ENCODE peak calls at places on chromosome 18, in five cellular contexts. One of them, this sample, is unnamed.

GRCh38 chr18:55586841-55587240 is 1.2 kb downstream of the TCF4 start:
- DNase-seq in hippocampal formation: peak
- DNase-seq in stimulated activated CD8-positive, alpha-beta memory T cell treated with anti-CD3 and anti-CD28 coated beads, Interleukin-12 subunit alpha, Interleukin-12 subunit beta, amount 100 ng/mL, for 1 hour: no peak
- DNase-seq in GM13977: peak
- DNase-seq in kidney tubule cell: no peak
- DNase-seq in this sample: no peak

GRCh38 chr18:9914334-9914583 is 443 bp downstream of the VAPA start:
- DNase-seq in stimulated activated CD8-positive, alpha-beta memory T cell treated with anti-CD3 and anti-CD28 coated beads, Interleukin-12 subunit alpha, Interleukin-12 subunit beta, amount 100 ng/mL, for 1 hour: no peak
- DNase-seq in hippocampal formation: no peak
- DNase-seq in kidney tubule cell: no peak
- DNase-seq in GM13977: peak
- DNase-seq in this sample: no peak

GRCh38 chr18:68449292-68449691 is 265.6 kb downstream of the TMX3 start:
- DNase-seq in kidney tubule cell: peak
- DNase-seq in stimulated activated CD8-positive, alpha-beta memory T cell treated with anti-CD3 and anti-CD28 coated beads, Interleukin-12 subunit alpha, Interleukin-12 subunit beta, amount 100 ng/mL, for 1 hour: no peak
- DNase-seq in hippocampal formation: no peak
- DNase-seq in GM13977: no peak
- DNase-seq in this sample: no peak

GRCh38 chr18:58552057-58552461 is 76.8 kb downstream of the ALPK2 start:
- DNase-seq in hippocampal formation: no peak
- DNase-seq in stimulated activated CD8-positive, alpha-beta memory T cell treated with anti-CD3 and anti-CD28 coated beads, Interleukin-12 subunit alpha, Interleukin-12 subunit beta, amount 100 ng/mL, for 1 hour: no peak
- DNase-seq in kidney tubule cell: peak
- DNase-seq in GM13977: peak
- DNase-seq in this sample: peak

GRCh38 chr18:48813833-48814489 is 136.8 kb downstream of the SMAD7 start:
- DNase-seq in stimulated activated CD8-positive, alpha-beta memory T cell treated with anti-CD3 and anti-CD28 coated beads, Interleukin-12 subunit alpha, Interleukin-12 subunit beta, amount 100 ng/mL, for 1 hour: no peak
- DNase-seq in GM13977: no peak
- DNase-seq in hippocampal formation: no peak
- DNase-seq in kidney tubule cell: no peak
- DNase-seq in this sample: no peak

GRCh38 chr18:12862467-12862866 is 21.6 kb downstream of the PTPN2 start:
- DNase-seq in GM13977: no peak
- DNase-seq in stimulated activated CD8-positive, alpha-beta memory T cell treated with anti-CD3 and anti-CD28 coated beads, Interleukin-12 subunit alpha, Interleukin-12 subunit beta, amount 100 ng/mL, for 1 hour: no peak
- DNase-seq in hippocampal formation: no peak
- DNase-seq in kidney tubule cell: peak
- DNase-seq in this sample: peak

GRCh38 chr18:68847219-68847860 is 49.5 kb downstream of the CCDC102B start:
- DNase-seq in stimulated activated CD8-positive, alpha-beta memory T cell treated with anti-CD3 and anti-CD28 coated beads, Interleukin-12 subunit alpha, Interleukin-12 subunit beta, amount 100 ng/mL, for 1 hour: no peak
- DNase-seq in hippocampal formation: peak
- DNase-seq in GM13977: no peak
- DNase-seq in kidney tubule cell: peak
- DNase-seq in this sample: peak

GRCh38 chr18:79487198-79488165 is 91.8 kb downstream of the NFATC1 start:
- DNase-seq in stimulated activated CD8-positive, alpha-beta memory T cell treated with anti-CD3 and anti-CD28 coated beads, Interleukin-12 subunit alpha, Interleukin-12 subunit beta, amount 100 ng/mL, for 1 hour: no peak
- DNase-seq in kidney tubule cell: no peak
- DNase-seq in GM13977: no peak
- DNase-seq in hippocampal formation: no peak
- DNase-seq in this sample: no peak

GRCh38 chr18:30359521-30359920 is 683.0 kb downstream of the DSC3 start:
- DNase-seq in stimulated activated CD8-positive, alpha-beta memory T cell treated with anti-CD3 and anti-CD28 coated beads, Interleukin-12 subunit alpha, Interleukin-12 subunit beta, amount 100 ng/mL, for 1 hour: no peak
- DNase-seq in GM13977: no peak
- DNase-seq in kidney tubule cell: no peak
- DNase-seq in hippocampal formation: no peak
- DNase-seq in this sample: no peak

GRCh38 chr18:68797901-68798300 is at the start of gene CCDC102B:
- DNase-seq in hippocampal formation: no peak
- DNase-seq in GM13977: no peak
- DNase-seq in kidney tubule cell: no peak
- DNase-seq in stimulated activated CD8-positive, alpha-beta memory T cell treated with anti-CD3 and anti-CD28 coated beads, Interleukin-12 subunit alpha, Interleukin-12 subunit beta, amount 100 ng/mL, for 1 hour: no peak
- DNase-seq in this sample: no peak

GRCh38 chr18:34857310-34857709 is 147.2 kb downstream of the DTNA start:
- DNase-seq in hippocampal formation: no peak
- DNase-seq in kidney tubule cell: peak
- DNase-seq in stimulated activated CD8-positive, alpha-beta memory T cell treated with anti-CD3 and anti-CD28 coated beads, Interleukin-12 subunit alpha, Interleukin-12 subunit beta, amount 100 ng/mL, for 1 hour: no peak
- DNase-seq in GM13977: no peak
- DNase-seq in this sample: no peak

GRCh38 chr18:9612215-9612830 is 2.0 kb downstream of the PPP4R1 start:
- DNase-seq in GM13977: peak
- DNase-seq in stimulated activated CD8-positive, alpha-beta memory T cell treated with anti-CD3 and anti-CD28 coated beads, Interleukin-12 subunit alpha, Interleukin-12 subunit beta, amount 100 ng/mL, for 1 hour: no peak
- DNase-seq in hippocampal formation: peak
- DNase-seq in kidney tubule cell: peak
- DNase-seq in this sample: peak

GRCh38 chr18:58635891-58636290 is 7.0 kb upstream of the ALPK2 start:
- DNase-seq in kidney tubule cell: peak
- DNase-seq in GM13977: no peak
- DNase-seq in stimulated activated CD8-positive, alpha-beta memory T cell treated with anti-CD3 and anti-CD28 coated beads, Interleukin-12 subunit alpha, Interleukin-12 subunit beta, amount 100 ng/mL, for 1 hour: no peak
- DNase-seq in hippocampal formation: no peak
- DNase-seq in this sample: peak

GRCh38 chr18:41972067-41973000 is 17.3 kb downstream of the PIK3C3 start:
- DNase-seq in hippocampal formation: no peak
- DNase-seq in kidney tubule cell: peak
- DNase-seq in GM13977: no peak
- DNase-seq in stimulated activated CD8-positive, alpha-beta memory T cell treated with anti-CD3 and anti-CD28 coated beads, Interleukin-12 subunit alpha, Interleukin-12 subunit beta, amount 100 ng/mL, for 1 hour: no peak
- DNase-seq in this sample: no peak

GRCh38 chr18:79567481-79568147 is 112.0 kb upstream of the CTDP1 start:
- DNase-seq in GM13977: no peak
- DNase-seq in hippocampal formation: no peak
- DNase-seq in stimulated activated CD8-positive, alpha-beta memory T cell treated with anti-CD3 and anti-CD28 coated beads, Interleukin-12 subunit alpha, Interleukin-12 subunit beta, amount 100 ng/mL, for 1 hour: no peak
- DNase-seq in kidney tubule cell: peak
- DNase-seq in this sample: no peak

GRCh38 chr18:27616324-27616723 is 431.2 kb upstream of the CHST9 start:
- DNase-seq in kidney tubule cell: no peak
- DNase-seq in stimulated activated CD8-positive, alpha-beta memory T cell treated with anti-CD3 and anti-CD28 coated beads, Interleukin-12 subunit alpha, Interleukin-12 subunit beta, amount 100 ng/mL, for 1 hour: no peak
- DNase-seq in hippocampal formation: no peak
- DNase-seq in GM13977: no peak
- DNase-seq in this sample: no peak

GRCh38 chr18:75473316-75473715 is 45.8 kb upstream of the SMIM21 start:
- DNase-seq in hippocampal formation: no peak
- DNase-seq in kidney tubule cell: no peak
- DNase-seq in GM13977: no peak
- DNase-seq in stimulated activated CD8-positive, alpha-beta memory T cell treated with anti-CD3 and anti-CD28 coated beads, Interleukin-12 subunit alpha, Interleukin-12 subunit beta, amount 100 ng/mL, for 1 hour: no peak
- DNase-seq in this sample: no peak

GRCh38 chr18:50194623-50195532 is at the start of gene MYO5B:
- DNase-seq in kidney tubule cell: peak
- DNase-seq in GM13977: peak
- DNase-seq in stimulated activated CD8-positive, alpha-beta memory T cell treated with anti-CD3 and anti-CD28 coated beads, Interleukin-12 subunit alpha, Interleukin-12 subunit beta, amount 100 ng/mL, for 1 hour: peak
- DNase-seq in hippocampal formation: no peak
- DNase-seq in this sample: peak

GRCh38 chr18:61209802-61210201 is 123.4 kb upstream of the CDH20 start:
- DNase-seq in kidney tubule cell: no peak
- DNase-seq in hippocampal formation: no peak
- DNase-seq in GM13977: no peak
- DNase-seq in stimulated activated CD8-positive, alpha-beta memory T cell treated with anti-CD3 and anti-CD28 coated beads, Interleukin-12 subunit alpha, Interleukin-12 subunit beta, amount 100 ng/mL, for 1 hour: no peak
- DNase-seq in this sample: no peak

GRCh38 chr18:54737986-54738385 is 90.3 kb upstream of the RAB27B start:
- DNase-seq in stimulated activated CD8-positive, alpha-beta memory T cell treated with anti-CD3 and anti-CD28 coated beads, Interleukin-12 subunit alpha, Interleukin-12 subunit beta, amount 100 ng/mL, for 1 hour: no peak
- DNase-seq in GM13977: no peak
- DNase-seq in kidney tubule cell: peak
- DNase-seq in hippocampal formation: no peak
- DNase-seq in this sample: peak

GRCh38 chr18:34707670-34708069 is 2.4 kb upstream of the DTNA start:
- DNase-seq in kidney tubule cell: peak
- DNase-seq in hippocampal formation: no peak
- DNase-seq in GM13977: no peak
- DNase-seq in stimulated activated CD8-positive, alpha-beta memory T cell treated with anti-CD3 and anti-CD28 coated beads, Interleukin-12 subunit alpha, Interleukin-12 subunit beta, amount 100 ng/mL, for 1 hour: no peak
- DNase-seq in this sample: peak

GRCh38 chr18:27604583-27604982 is 419.5 kb upstream of the CHST9 start:
- DNase-seq in GM13977: no peak
- DNase-seq in stimulated activated CD8-positive, alpha-beta memory T cell treated with anti-CD3 and anti-CD28 coated beads, Interleukin-12 subunit alpha, Interleukin-12 subunit beta, amount 100 ng/mL, for 1 hour: no peak
- DNase-seq in hippocampal formation: no peak
- DNase-seq in kidney tubule cell: peak
- DNase-seq in this sample: peak

GRCh38 chr18:55250729-55251128 is 291.5 kb upstream of the CCDC68 start:
- DNase-seq in hippocampal formation: no peak
- DNase-seq in kidney tubule cell: peak
- DNase-seq in GM13977: no peak
- DNase-seq in stimulated activated CD8-positive, alpha-beta memory T cell treated with anti-CD3 and anti-CD28 coated beads, Interleukin-12 subunit alpha, Interleukin-12 subunit beta, amount 100 ng/mL, for 1 hour: no peak
- DNase-seq in this sample: no peak

GRCh38 chr18:13449651-13450050 is 231.1 kb downstream of the LDLRAD4 start:
- DNase-seq in kidney tubule cell: no peak
- DNase-seq in stimulated activated CD8-positive, alpha-beta memory T cell treated with anti-CD3 and anti-CD28 coated beads, Interleukin-12 subunit alpha, Interleukin-12 subunit beta, amount 100 ng/mL, for 1 hour: no peak
- DNase-seq in hippocampal formation: no peak
- DNase-seq in GM13977: no peak
- DNase-seq in this sample: no peak

GRCh38 chr18:52334896-52335295 is 5.1 kb upstream of the DCC start:
- DNase-seq in stimulated activated CD8-positive, alpha-beta memory T cell treated with anti-CD3 and anti-CD28 coated beads, Interleukin-12 subunit alpha, Interleukin-12 subunit beta, amount 100 ng/mL, for 1 hour: no peak
- DNase-seq in kidney tubule cell: peak
- DNase-seq in GM13977: no peak
- DNase-seq in hippocampal formation: no peak
- DNase-seq in this sample: no peak

GRCh38 chr18:11762429-11762828 is 73.4 kb downstream of the GNAL start:
- DNase-seq in stimulated activated CD8-positive, alpha-beta memory T cell treated with anti-CD3 and anti-CD28 coated beads, Interleukin-12 subunit alpha, Interleukin-12 subunit beta, amount 100 ng/mL, for 1 hour: no peak
- DNase-seq in hippocampal formation: no peak
- DNase-seq in kidney tubule cell: no peak
- DNase-seq in GM13977: no peak
- DNase-seq in this sample: no peak

GRCh38 chr18:9466911-9467310 is 8.4 kb upstream of the RALBP1 start:
- DNase-seq in GM13977: no peak
- DNase-seq in stimulated activated CD8-positive, alpha-beta memory T cell treated with anti-CD3 and anti-CD28 coated beads, Interleukin-12 subunit alpha, Interleukin-12 subunit beta, amount 100 ng/mL, for 1 hour: no peak
- DNase-seq in kidney tubule cell: no peak
- DNase-seq in hippocampal formation: no peak
- DNase-seq in this sample: no peak

GRCh38 chr18:63689064-63689463 is 13.7 kb upstream of the SERPINB11 start:
- DNase-seq in stimulated activated CD8-positive, alpha-beta memory T cell treated with anti-CD3 and anti-CD28 coated beads, Interleukin-12 subunit alpha, Interleukin-12 subunit beta, amount 100 ng/mL, for 1 hour: no peak
- DNase-seq in GM13977: no peak
- DNase-seq in hippocampal formation: no peak
- DNase-seq in kidney tubule cell: no peak
- DNase-seq in this sample: no peak

GRCh38 chr18:67733094-67733493 is 216.6 kb upstream of the DSEL start:
- DNase-seq in stimulated activated CD8-positive, alpha-beta memory T cell treated with anti-CD3 and anti-CD28 coated beads, Interleukin-12 subunit alpha, Interleukin-12 subunit beta, amount 100 ng/mL, for 1 hour: no peak
- DNase-seq in kidney tubule cell: peak
- DNase-seq in GM13977: no peak
- DNase-seq in hippocampal formation: no peak
- DNase-seq in this sample: no peak

GRCh38 chr18:55477537-55478300 is 110.3 kb downstream of the TCF4 start:
- DNase-seq in kidney tubule cell: peak
- DNase-seq in GM13977: peak
- DNase-seq in hippocampal formation: no peak
- DNase-seq in stimulated activated CD8-positive, alpha-beta memory T cell treated with anti-CD3 and anti-CD28 coated beads, Interleukin-12 subunit alpha, Interleukin-12 subunit beta, amount 100 ng/mL, for 1 hour: no peak
- DNase-seq in this sample: no peak

GRCh38 chr18:13284330-13285027 is 65.9 kb downstream of the LDLRAD4 start:
- DNase-seq in hippocampal formation: no peak
- DNase-seq in stimulated activated CD8-positive, alpha-beta memory T cell treated with anti-CD3 and anti-CD28 coated beads, Interleukin-12 subunit alpha, Interleukin-12 subunit beta, amount 100 ng/mL, for 1 hour: no peak
- DNase-seq in GM13977: no peak
- DNase-seq in kidney tubule cell: no peak
- DNase-seq in this sample: no peak

GRCh38 chr18:49486959-49487710 is at the start of gene C18orf32:
- DNase-seq in stimulated activated CD8-positive, alpha-beta memory T cell treated with anti-CD3 and anti-CD28 coated beads, Interleukin-12 subunit alpha, Interleukin-12 subunit beta, amount 100 ng/mL, for 1 hour: peak
- DNase-seq in kidney tubule cell: peak
- DNase-seq in hippocampal formation: peak
- DNase-seq in GM13977: peak
- DNase-seq in this sample: peak

GRCh38 chr18:48031011-48031480 is 100.6 kb upstream of the SMAD2 start:
- DNase-seq in stimulated activated CD8-positive, alpha-beta memory T cell treated with anti-CD3 and anti-CD28 coated beads, Interleukin-12 subunit alpha, Interleukin-12 subunit beta, amount 100 ng/mL, for 1 hour: no peak
- DNase-seq in GM13977: peak
- DNase-seq in hippocampal formation: peak
- DNase-seq in kidney tubule cell: peak
- DNase-seq in this sample: peak

GRCh38 chr18:28267276-28267675 is 90.3 kb upstream of the CDH2 start:
- DNase-seq in GM13977: no peak
- DNase-seq in kidney tubule cell: peak
- DNase-seq in hippocampal formation: no peak
- DNase-seq in stimulated activated CD8-positive, alpha-beta memory T cell treated with anti-CD3 and anti-CD28 coated beads, Interleukin-12 subunit alpha, Interleukin-12 subunit beta, amount 100 ng/mL, for 1 hour: no peak
- DNase-seq in this sample: no peak

GRCh38 chr18:48955528-48956261 is 4.9 kb upstream of the SMAD7 start:
- DNase-seq in kidney tubule cell: peak
- DNase-seq in GM13977: no peak
- DNase-seq in hippocampal formation: no peak
- DNase-seq in stimulated activated CD8-positive, alpha-beta memory T cell treated with anti-CD3 and anti-CD28 coated beads, Interleukin-12 subunit alpha, Interleukin-12 subunit beta, amount 100 ng/mL, for 1 hour: no peak
- DNase-seq in this sample: no peak

GRCh38 chr18:3014501-3015202 is 1.7 kb upstream of the LPIN2 start:
- DNase-seq in hippocampal formation: no peak
- DNase-seq in GM13977: no peak
- DNase-seq in kidney tubule cell: no peak
- DNase-seq in stimulated activated CD8-positive, alpha-beta memory T cell treated with anti-CD3 and anti-CD28 coated beads, Interleukin-12 subunit alpha, Interleukin-12 subunit beta, amount 100 ng/mL, for 1 hour: no peak
- DNase-seq in this sample: no peak

GRCh38 chr18:75238100-75238499 is 27.5 kb downstream of the TSHZ1 start:
- DNase-seq in kidney tubule cell: no peak
- DNase-seq in hippocampal formation: no peak
- DNase-seq in stimulated activated CD8-positive, alpha-beta memory T cell treated with anti-CD3 and anti-CD28 coated beads, Interleukin-12 subunit alpha, Interleukin-12 subunit beta, amount 100 ng/mL, for 1 hour: no peak
- DNase-seq in GM13977: no peak
- DNase-seq in this sample: no peak